ENCODE peak calls at places on chromosomes 12 and 14, in five cellular contexts. One of them, this sample, is unnamed.
A peak's percentile ranks its signal among the peaks of the same experiment; 100 is the strongest.

GRCh38 chr12:20184514-20184913 is 183.8 kb upstream of the PDE3A start:
- DNase-seq in activated CD4-positive, alpha-beta T cell treated with anti-CD3 and anti-CD28 coated beads for 24 hours: no peak
- DNase-seq in NCI-H1092 treated with DMSO at 0.1 percent for 48 hours: no peak
- DNase-seq in anterior cingulate cortex: no peak
- DNase-seq in astrocyte of the cerebellum: no peak
- DNase-seq in this sample: no peak

GRCh38 chr12:103778781-103779180 is 62.3 kb downstream of the NT5DC3 start:
- DNase-seq in activated CD4-positive, alpha-beta T cell treated with anti-CD3 and anti-CD28 coated beads for 24 hours: no peak
- DNase-seq in NCI-H1092 treated with DMSO at 0.1 percent for 48 hours: no peak
- DNase-seq in anterior cingulate cortex: no peak
- DNase-seq in astrocyte of the cerebellum: no peak
- DNase-seq in this sample: no peak

GRCh38 chr12:85874064-85874463 is at the start of gene NTS:
- DNase-seq in activated CD4-positive, alpha-beta T cell treated with anti-CD3 and anti-CD28 coated beads for 24 hours: no peak
- DNase-seq in NCI-H1092 treated with DMSO at 0.1 percent for 48 hours: no peak
- DNase-seq in anterior cingulate cortex: no peak
- DNase-seq in astrocyte of the cerebellum: no peak
- DNase-seq in this sample: no peak

GRCh38 chr12:95218852-95219171 is 1.2 kb downstream of the VEZT start:
- DNase-seq in activated CD4-positive, alpha-beta T cell treated with anti-CD3 and anti-CD28 coated beads for 24 hours: peak; percentile 13
- DNase-seq in NCI-H1092 treated with DMSO at 0.1 percent for 48 hours: peak; percentile 38
- DNase-seq in anterior cingulate cortex: no peak
- DNase-seq in astrocyte of the cerebellum: no peak
- DNase-seq in this sample: no peak

GRCh38 chr12:125024949-125025563 is 31.6 kb downstream of the BRI3BP start:
- DNase-seq in activated CD4-positive, alpha-beta T cell treated with anti-CD3 and anti-CD28 coated beads for 24 hours: no peak
- DNase-seq in NCI-H1092 treated with DMSO at 0.1 percent for 48 hours: no peak
- DNase-seq in anterior cingulate cortex: no peak
- DNase-seq in astrocyte of the cerebellum: no peak
- DNase-seq in this sample: no peak

GRCh38 chr12:93376436-93377251 is 1.1 kb upstream of the NUDT4 start:
- DNase-seq in activated CD4-positive, alpha-beta T cell treated with anti-CD3 and anti-CD28 coated beads for 24 hours: no peak
- DNase-seq in NCI-H1092 treated with DMSO at 0.1 percent for 48 hours: no peak
- DNase-seq in anterior cingulate cortex: no peak
- DNase-seq in astrocyte of the cerebellum: no peak
- DNase-seq in this sample: no peak

GRCh38 chr12:69425417-69425816 is 44.8 kb upstream of the FRS2 start:
- DNase-seq in activated CD4-positive, alpha-beta T cell treated with anti-CD3 and anti-CD28 coated beads for 24 hours: no peak
- DNase-seq in NCI-H1092 treated with DMSO at 0.1 percent for 48 hours: no peak
- DNase-seq in anterior cingulate cortex: no peak
- DNase-seq in astrocyte of the cerebellum: no peak
- DNase-seq in this sample: no peak

GRCh38 chr12:7142057-7142644 is 12.0 kb downstream of the CLSTN3 start:
- DNase-seq in activated CD4-positive, alpha-beta T cell treated with anti-CD3 and anti-CD28 coated beads for 24 hours: peak; percentile 50
- DNase-seq in NCI-H1092 treated with DMSO at 0.1 percent for 48 hours: peak; percentile 12
- DNase-seq in anterior cingulate cortex: no peak
- DNase-seq in astrocyte of the cerebellum: no peak
- DNase-seq in this sample: peak; percentile 30

GRCh38 chr14:104730504-104730903 is 6.5 kb downstream of the ADSS1 start:
- DNase-seq in activated CD4-positive, alpha-beta T cell treated with anti-CD3 and anti-CD28 coated beads for 24 hours: no peak
- DNase-seq in NCI-H1092 treated with DMSO at 0.1 percent for 48 hours: no peak
- DNase-seq in anterior cingulate cortex: no peak
- DNase-seq in astrocyte of the cerebellum: no peak
- DNase-seq in this sample: no peak

GRCh38 chr14:93185333-93185688 is 194 bp downstream of the LYSET start:
- DNase-seq in activated CD4-positive, alpha-beta T cell treated with anti-CD3 and anti-CD28 coated beads for 24 hours: no peak
- DNase-seq in NCI-H1092 treated with DMSO at 0.1 percent for 48 hours: no peak
- DNase-seq in anterior cingulate cortex: no peak
- DNase-seq in astrocyte of the cerebellum: no peak
- DNase-seq in this sample: no peak

GRCh38 chr14:51979399-51979709 is 10.0 kb upstream of the RTRAF start:
- DNase-seq in activated CD4-positive, alpha-beta T cell treated with anti-CD3 and anti-CD28 coated beads for 24 hours: no peak
- DNase-seq in NCI-H1092 treated with DMSO at 0.1 percent for 48 hours: no peak
- DNase-seq in anterior cingulate cortex: no peak
- DNase-seq in astrocyte of the cerebellum: no peak
- DNase-seq in this sample: no peak

GRCh38 chr14:99946652-99947489 is 118.4 kb upstream of the EVL start:
- DNase-seq in activated CD4-positive, alpha-beta T cell treated with anti-CD3 and anti-CD28 coated beads for 24 hours: peak; percentile 39
- DNase-seq in NCI-H1092 treated with DMSO at 0.1 percent for 48 hours: peak; percentile 39
- DNase-seq in anterior cingulate cortex: no peak
- DNase-seq in astrocyte of the cerebellum: no peak
- DNase-seq in this sample: peak; percentile 43

GRCh38 chr14:65222434-65222833 is 120.1 kb upstream of the MAX start:
- DNase-seq in activated CD4-positive, alpha-beta T cell treated with anti-CD3 and anti-CD28 coated beads for 24 hours: peak; percentile 47
- DNase-seq in NCI-H1092 treated with DMSO at 0.1 percent for 48 hours: peak; percentile 61
- DNase-seq in anterior cingulate cortex: peak; percentile 56
- DNase-seq in astrocyte of the cerebellum: no peak
- DNase-seq in this sample: peak; percentile 10

GRCh38 chr12:94644622-94645021 is 5.7 kb downstream of the TMCC3 start:
- DNase-seq in activated CD4-positive, alpha-beta T cell treated with anti-CD3 and anti-CD28 coated beads for 24 hours: no peak
- DNase-seq in NCI-H1092 treated with DMSO at 0.1 percent for 48 hours: no peak
- DNase-seq in anterior cingulate cortex: no peak
- DNase-seq in astrocyte of the cerebellum: no peak
- DNase-seq in this sample: no peak

GRCh38 chr12:104702565-104703139 is 245.9 kb downstream of the CHST11 start:
- DNase-seq in activated CD4-positive, alpha-beta T cell treated with anti-CD3 and anti-CD28 coated beads for 24 hours: no peak
- DNase-seq in NCI-H1092 treated with DMSO at 0.1 percent for 48 hours: no peak
- DNase-seq in anterior cingulate cortex: no peak
- DNase-seq in astrocyte of the cerebellum: no peak
- DNase-seq in this sample: no peak

GRCh38 chr14:89004195-89004594 is 179.7 kb downstream of the TTC8 start:
- DNase-seq in activated CD4-positive, alpha-beta T cell treated with anti-CD3 and anti-CD28 coated beads for 24 hours: no peak
- DNase-seq in NCI-H1092 treated with DMSO at 0.1 percent for 48 hours: no peak
- DNase-seq in anterior cingulate cortex: no peak
- DNase-seq in astrocyte of the cerebellum: no peak
- DNase-seq in this sample: no peak

GRCh38 chr12:1629338-1630080 is 478 bp downstream of the WNT5B start:
- DNase-seq in activated CD4-positive, alpha-beta T cell treated with anti-CD3 and anti-CD28 coated beads for 24 hours: no peak
- DNase-seq in NCI-H1092 treated with DMSO at 0.1 percent for 48 hours: peak; percentile 38
- DNase-seq in anterior cingulate cortex: no peak
- DNase-seq in astrocyte of the cerebellum: no peak
- DNase-seq in this sample: no peak

GRCh38 chr14:80425686-80426085 is 214.4 kb upstream of the DIO2 start:
- DNase-seq in activated CD4-positive, alpha-beta T cell treated with anti-CD3 and anti-CD28 coated beads for 24 hours: no peak
- DNase-seq in NCI-H1092 treated with DMSO at 0.1 percent for 48 hours: no peak
- DNase-seq in anterior cingulate cortex: no peak
- DNase-seq in astrocyte of the cerebellum: peak; percentile 66
- DNase-seq in this sample: no peak

This sample was measured in activated gamma-delta T cell treated with anti-CD3 and anti-CD28 coated beads, Interleukin-2, amount 50 U/mL, for 16 hours.